ENCODE peak calls at places on chromosome 18, in four cellular contexts. X, E, U and Y are unnamed samples. For H3K4me1, the result is how much of the 10 kb centered on the place peaks cover.

GRCh38 chr18:78903436-78904178 is 76.0 kb upstream of the SALL3 start:
- DNase-seq in X (no peak), E (peak), U (no peak), Y (no peak)

GRCh38 chr18:8611916-8612576 is 2.8 kb downstream of the RAB12 start:
- DNase-seq in X (no peak), E (no peak), U (no peak), Y (no peak)

GRCh38 chr18:59207506-59207905 is 12.5 kb upstream of the GRP start:
- DNase-seq in X (no peak), E (no peak), U (no peak), Y (no peak)

GRCh38 chr18:59833785-59834184 is 66.0 kb upstream of the PMAIP1 start:
- DNase-seq in X (no peak), E (no peak), U (no peak), Y (no peak)

GRCh38 chr18:56283346-56283745 is 355.0 kb downstream of the TXNL1 start:
- DNase-seq in X (no peak), E (no peak), U (no peak), Y (no peak)

GRCh38 chr18:74895686-74896085 is 298.0 kb downstream of the ZNF407 start:
- DNase-seq in X (no peak), E (no peak), U (no peak), Y (no peak)

GRCh38 chr18:37538526-37539205 is 26.9 kb downstream of the CELF4 start:
- DNase-seq in X (no peak), E (no peak), U (no peak), Y (no peak)

GRCh38 chr18:46946656-46947282 is 29.4 kb downstream of the KATNAL2 start:
- DNase-seq in X (peak), E (peak), U (peak), Y (peak)

GRCh38 chr18:24875761-24876160 is 415.3 kb downstream of the HRH4 start:
- DNase-seq in X (no peak), E (no peak), U (no peak), Y (no peak)

GRCh38 chr18:58850784-58851469 is 13.8 kb upstream of the ZNF532 start:
- DNase-seq in X (no peak), E (no peak), U (no peak), Y (no peak)

GRCh38 chr18:9737814-9738160 is 29.7 kb downstream of the RAB31 start:
- DNase-seq in X (no peak), E (no peak), U (peak), Y (no peak)

GRCh38 chr18:57856707-57857280 is 53.7 kb upstream of the ATP8B1 start:
- DNase-seq in X (no peak), E (no peak), U (no peak), Y (no peak)

GRCh38 chr18:59454909-59455727 is 96.1 kb upstream of the LMAN1 start:
- DNase-seq in X (no peak), E (no peak), U (no peak), Y (no peak)

GRCh38 chr18:59918320-59918755 is 18.5 kb downstream of the PMAIP1 start:
- DNase-seq in X (peak), E (no peak), U (peak), Y (peak)

GRCh38 chr18:34991152-34991551 is 50.1 kb upstream of the MAPRE2 start:
- DNase-seq in X (no peak), E (no peak), U (no peak), Y (no peak)

GRCh38 chr18:48803951-48804855 is 146.6 kb downstream of the SMAD7 start:
- DNase-seq in X (no peak), E (no peak), U (no peak), Y (peak)

GRCh38 chr18:21914739-21915319 is 174.2 kb downstream of the MIB1 start:
- DNase-seq in X (no peak), E (no peak), U (peak), Y (no peak)

GRCh38 chr18:54946149-54946581 is 13.1 kb downstream of the CCDC68 start:
- DNase-seq in X (no peak), E (peak), U (peak), Y (peak)

GRCh38 chr18:54672846-54673475 is 81.9 kb downstream of the DYNAP start:
- DNase-seq in X (no peak), E (no peak), U (peak), Y (peak)

GRCh38 chr18:80259610-80260009 is 12.3 kb upstream of the PARD6G start:
- DNase-seq in X (no peak), E (peak), U (no peak), Y (no peak)

GRCh38 chr18:79548077-79548450 is 131.5 kb upstream of the CTDP1 start:
- DNase-seq in X (no peak), E (no peak), U (no peak), Y (peak)

GRCh38 chr18:26215247-26215970 is 10.8 kb upstream of the TAF4B start:
- DNase-seq in X (no peak), E (no peak), U (no peak), Y (no peak)

GRCh38 chr18:2847341-2848144 is 737 bp downstream of the EMILIN2 start:
- DNase-seq in X (no peak), E (no peak), U (no peak), Y (no peak)

GRCh38 chr18:55839350-55839749 is 251.4 kb upstream of the TCF4 start:
- DNase-seq in X (no peak), E (no peak), U (no peak), Y (no peak)

GRCh38 chr18:58315739-58316215 is 271.8 kb downstream of the NEDD4L start:
- DNase-seq in X (no peak), E (no peak), U (peak), Y (no peak)

GRCh38 chr18:66138642-66139041 is 387.8 kb downstream of the CDH7 start:
- DNase-seq in X (no peak), E (no peak), U (no peak), Y (no peak)

GRCh38 chr18:9951022-9951859 is 37.4 kb downstream of the VAPA start:
- DNase-seq in X (no peak), E (no peak), U (peak), Y (no peak)

GRCh38 chr18:73118121-73118816 is 250.5 kb upstream of the NETO1 start:
- DNase-seq in X (no peak), E (no peak), U (no peak), Y (no peak)

DNA sequence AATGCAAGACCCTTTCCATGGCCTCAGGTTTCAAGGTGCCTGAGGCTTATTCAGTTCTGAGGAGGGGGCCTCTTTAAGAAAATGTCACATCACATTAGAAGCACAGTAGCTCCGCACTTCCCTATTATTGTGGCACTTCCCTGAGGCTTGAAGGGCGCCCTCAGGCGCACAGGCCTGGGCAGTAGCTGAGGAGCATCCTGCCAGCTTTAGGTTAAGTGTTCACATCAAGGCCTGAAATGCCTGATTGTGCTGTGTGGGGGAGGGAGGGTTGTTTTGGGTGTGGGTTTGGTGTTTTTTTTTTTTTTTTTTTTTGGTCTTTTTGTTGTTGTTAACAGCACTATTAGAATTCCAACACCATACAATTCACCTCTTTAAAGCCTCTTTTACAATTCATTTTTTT is 107.9 kb downstream of the CABLES1 start:
- DNase-seq in X (no peak), E (peak), U (no peak), Y (no peak)
- H3K4me1 ChIP-seq in X (under half), E (under half), U (under half), Y (under half)

GRCh38 chr18:12318334-12318697 is 10.3 kb downstream of the TUBB6 start:
- DNase-seq in X (no peak), E (no peak), U (no peak), Y (no peak)

GRCh38 chr18:12318857-12319256 is 10.8 kb downstream of the TUBB6 start:
- DNase-seq in X (no peak), E (no peak), U (no peak), Y (no peak)

GRCh38 chr18:12315481-12315880 is 7.4 kb downstream of the TUBB6 start:
- DNase-seq in X (no peak), E (no peak), U (no peak), Y (no peak)

GRCh38 chr18:12315911-12316310 is 7.9 kb downstream of the TUBB6 start:
- DNase-seq in X (no peak), E (no peak), U (no peak), Y (no peak)

DNA sequence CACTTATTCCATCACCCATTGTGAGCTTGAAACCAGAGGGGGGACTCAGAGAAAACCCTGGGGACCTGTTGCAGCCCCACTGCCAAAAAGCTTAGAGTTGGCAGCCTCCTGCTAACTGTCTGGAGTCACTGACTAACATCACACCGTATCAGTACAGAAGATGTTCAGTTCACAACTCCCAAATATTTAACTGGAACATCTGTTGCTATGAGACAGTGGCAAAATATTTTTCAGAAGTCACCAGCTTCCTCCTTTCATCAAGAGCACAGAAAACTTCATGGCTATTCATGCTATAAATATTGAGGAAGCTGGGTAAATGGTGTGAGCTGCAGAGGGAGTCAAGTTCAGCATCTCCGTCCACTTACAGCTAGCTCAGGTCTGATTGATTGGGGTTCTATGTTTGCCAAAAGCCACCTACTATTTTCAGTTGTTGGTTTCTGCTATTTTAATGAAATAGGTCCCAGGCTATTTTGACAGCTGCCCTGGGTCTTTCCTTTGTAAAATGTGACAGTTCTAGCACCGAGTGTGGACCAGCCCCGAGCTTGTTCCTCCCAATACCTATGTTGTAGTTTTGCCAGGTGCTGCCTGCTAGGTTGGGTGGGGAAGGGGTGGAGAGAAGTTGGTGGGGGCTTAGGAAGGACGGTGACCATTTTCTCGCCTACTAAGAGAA is 9.8 kb downstream of the TUBB6 start:
- DNase-seq in X (no peak), E (no peak), U (no peak), Y (no peak)
- H3K4me1 ChIP-seq in X (under half), E (under half), U (under half), Y (under half)

GRCh38 chr18:70314383-70314782 is 25.5 kb downstream of the SOCS6 start:
- DNase-seq in X (no peak), E (no peak), U (no peak), Y (no peak)
- H3K4me1 ChIP-seq in X (under half), E (under half), U (under half), Y (under half)

DNA sequence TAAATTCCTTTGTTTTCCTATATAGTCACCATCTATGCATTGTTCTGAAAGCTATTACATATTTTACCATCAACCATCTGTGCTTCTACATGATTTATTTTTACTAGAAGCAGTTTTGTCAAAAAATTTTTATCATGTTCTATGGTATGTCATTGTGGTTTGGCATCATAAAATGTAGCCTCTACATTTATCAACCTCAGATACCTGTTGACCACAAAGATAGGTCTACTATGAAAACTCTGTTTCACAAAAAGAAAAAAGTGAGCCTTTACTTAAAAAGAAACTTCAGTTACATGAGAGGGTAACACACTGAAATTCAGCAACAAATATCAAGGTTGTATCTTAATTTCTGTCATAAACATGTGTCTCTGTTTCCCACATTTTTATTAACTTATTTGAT is 3.7 kb downstream of the BCL2 start:
- DNase-seq in X (no peak), E (no peak), U (peak), Y (no peak)
- H3K4me1 ChIP-seq in X (under half), E (under half), U (under half), Y (under half)

GRCh38 chr18:40955351-40955750 is 999.7 kb upstream of the PIK3C3 start:
- DNase-seq in X (no peak), E (no peak), U (no peak), Y (no peak)
- H3K4me1 ChIP-seq in X (under half), E (under half), U (under half), Y (under half)

GRCh38 chr18:50636366-50637057 is 76.6 kb downstream of the MAPK4 start:
- DNase-seq in X (no peak), E (no peak), U (no peak), Y (no peak)

GRCh38 chr18:50630895-50631294 is 71.0 kb downstream of the MAPK4 start:
- DNase-seq in X (no peak), E (no peak), U (no peak), Y (no peak)

GRCh38 chr18:50631831-50632285 is 72.0 kb downstream of the MAPK4 start:
- DNase-seq in X (no peak), E (no peak), U (no peak), Y (no peak)

GRCh38 chr18:50633992-50634391 is 74.1 kb downstream of the MAPK4 start:
- DNase-seq in X (no peak), E (no peak), U (no peak), Y (no peak)

DNA sequence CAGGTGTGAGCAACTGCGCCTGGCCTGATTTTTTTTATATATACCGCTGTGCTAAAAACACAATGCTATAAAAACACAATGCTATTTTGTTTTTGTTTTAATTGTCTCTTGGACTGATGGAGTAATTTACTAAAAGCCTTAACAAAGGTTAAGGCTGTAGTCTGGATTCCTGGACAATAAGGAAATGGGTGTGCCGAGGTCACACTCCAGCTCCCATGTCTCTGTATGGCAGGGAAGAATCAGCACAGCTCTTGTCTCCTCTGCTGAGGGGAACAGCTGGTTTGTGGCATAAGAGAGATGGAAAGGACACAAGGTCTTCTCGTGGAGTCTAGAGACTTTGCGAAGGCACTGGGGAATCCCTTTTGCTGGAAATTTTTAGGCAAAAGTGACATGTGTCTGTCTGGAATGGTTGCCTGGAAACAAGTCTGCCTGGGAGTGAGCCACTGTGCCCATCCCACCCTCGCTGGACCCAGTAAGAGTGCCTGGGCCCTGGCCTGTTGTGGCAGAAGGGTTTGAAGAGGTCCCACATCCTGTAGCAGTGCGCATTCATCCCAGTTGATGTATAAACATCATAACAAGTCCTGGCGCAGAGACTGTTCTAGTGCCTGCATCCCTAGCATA is 73.1 kb downstream of the MAPK4 start:
- DNase-seq in X (no peak), E (no peak), U (peak), Y (no peak)
- H3K4me1 ChIP-seq in X (under half), E (under half), U (under half), Y (under half)